ENCODE peak calls at places on chromosome 1, in nine cellular contexts. One of them, this sample, is unnamed.

GRCh38 chr1:11934295-11935039 is at the start of gene PLOD1:
- DNase-seq in cardiac fibroblast: peak
- DNase-seq in neural progenitor cell: peak
- DNase-seq in adrenal gland: peak
- DNase-seq in HFF-Myc: no peak
- DNase-seq in NB4: peak
- DNase-seq in A549: peak
- DNase-seq in osteoblast: peak
- DNase-seq in epithelial cell of esophagus: peak
- DNase-seq in this sample: peak

GRCh38 chr1:184492543-184492942 is 105.7 kb downstream of the C1orf21 start:
- DNase-seq in cardiac fibroblast: no peak
- DNase-seq in neural progenitor cell: no peak
- DNase-seq in adrenal gland: no peak
- DNase-seq in HFF-Myc: no peak
- DNase-seq in NB4: no peak
- DNase-seq in A549: no peak
- DNase-seq in osteoblast: no peak
- DNase-seq in epithelial cell of esophagus: no peak
- DNase-seq in this sample: no peak

GRCh38 chr1:8789314-8790214 is 27.9 kb downstream of the RERE start:
- DNase-seq in cardiac fibroblast: no peak
- DNase-seq in neural progenitor cell: peak
- DNase-seq in adrenal gland: no peak
- DNase-seq in HFF-Myc: no peak
- DNase-seq in NB4: no peak
- DNase-seq in A549: no peak
- DNase-seq in osteoblast: no peak
- DNase-seq in epithelial cell of esophagus: peak
- DNase-seq in this sample: no peak

GRCh38 chr1:53335661-53336060 is 7.8 kb upstream of the LRP8 start:
- DNase-seq in cardiac fibroblast: no peak
- DNase-seq in neural progenitor cell: no peak
- DNase-seq in adrenal gland: no peak
- DNase-seq in HFF-Myc: no peak
- DNase-seq in NB4: no peak
- DNase-seq in A549: no peak
- DNase-seq in osteoblast: no peak
- DNase-seq in epithelial cell of esophagus: no peak
- DNase-seq in this sample: no peak

GRCh38 chr1:67577646-67578045 is 107.4 kb upstream of the GADD45A start:
- DNase-seq in cardiac fibroblast: no peak
- DNase-seq in neural progenitor cell: no peak
- DNase-seq in adrenal gland: no peak
- DNase-seq in HFF-Myc: no peak
- DNase-seq in NB4: no peak
- DNase-seq in A549: no peak
- DNase-seq in osteoblast: no peak
- DNase-seq in epithelial cell of esophagus: no peak
- DNase-seq in this sample: no peak

GRCh38 chr1:41053324-41053723 is 31.8 kb upstream of the SLFNL1 start:
- DNase-seq in cardiac fibroblast: no peak
- DNase-seq in neural progenitor cell: no peak
- DNase-seq in adrenal gland: no peak
- DNase-seq in HFF-Myc: no peak
- DNase-seq in NB4: peak
- DNase-seq in A549: no peak
- DNase-seq in osteoblast: no peak
- DNase-seq in epithelial cell of esophagus: no peak
- DNase-seq in this sample: no peak

GRCh38 chr1:93938461-93939145 is 29.4 kb upstream of the GCLM start:
- DNase-seq in cardiac fibroblast: no peak
- DNase-seq in neural progenitor cell: no peak
- DNase-seq in adrenal gland: no peak
- DNase-seq in HFF-Myc: no peak
- DNase-seq in NB4: no peak
- DNase-seq in A549: no peak
- DNase-seq in osteoblast: no peak
- DNase-seq in epithelial cell of esophagus: peak
- DNase-seq in this sample: no peak

GRCh38 chr1:11977625-11978024 is 2.6 kb upstream of the MFN2 start:
- DNase-seq in cardiac fibroblast: no peak
- DNase-seq in neural progenitor cell: no peak
- DNase-seq in adrenal gland: no peak
- DNase-seq in HFF-Myc: peak
- DNase-seq in NB4: no peak
- DNase-seq in A549: no peak
- DNase-seq in osteoblast: peak
- DNase-seq in epithelial cell of esophagus: no peak
- DNase-seq in this sample: no peak

GRCh38 chr1:174939771-174940545 is 59.8 kb upstream of the CACYBP start:
- DNase-seq in cardiac fibroblast: no peak
- DNase-seq in neural progenitor cell: no peak
- DNase-seq in adrenal gland: no peak
- DNase-seq in HFF-Myc: no peak
- DNase-seq in NB4: no peak
- DNase-seq in A549: no peak
- DNase-seq in osteoblast: no peak
- DNase-seq in epithelial cell of esophagus: no peak
- DNase-seq in this sample: no peak

GRCh38 chr1:224703702-224704408 is 87.7 kb downstream of the CNIH3 start:
- DNase-seq in cardiac fibroblast: no peak
- DNase-seq in neural progenitor cell: no peak
- DNase-seq in adrenal gland: no peak
- DNase-seq in HFF-Myc: no peak
- DNase-seq in NB4: peak
- DNase-seq in A549: no peak
- DNase-seq in osteoblast: no peak
- DNase-seq in epithelial cell of esophagus: peak
- DNase-seq in this sample: no peak

GRCh38 chr1:206575894-206576737 is 36.1 kb downstream of the EIF2D start:
- DNase-seq in cardiac fibroblast: peak
- DNase-seq in neural progenitor cell: no peak
- DNase-seq in adrenal gland: no peak
- DNase-seq in HFF-Myc: no peak
- DNase-seq in NB4: no peak
- DNase-seq in A549: no peak
- DNase-seq in osteoblast: no peak
- DNase-seq in epithelial cell of esophagus: no peak
- DNase-seq in this sample: no peak

GRCh38 chr1:206823725-206824124 is 41.7 kb upstream of the IL20 start:
- DNase-seq in cardiac fibroblast: peak
- DNase-seq in neural progenitor cell: no peak
- DNase-seq in adrenal gland: no peak
- DNase-seq in HFF-Myc: no peak
- DNase-seq in NB4: no peak
- DNase-seq in A549: no peak
- DNase-seq in osteoblast: no peak
- DNase-seq in epithelial cell of esophagus: no peak
- DNase-seq in this sample: no peak

GRCh38 chr1:223180803-223181321 is 37.8 kb upstream of the TLR5 start:
- DNase-seq in cardiac fibroblast: peak
- DNase-seq in neural progenitor cell: no peak
- DNase-seq in adrenal gland: peak
- DNase-seq in HFF-Myc: no peak
- DNase-seq in NB4: peak
- DNase-seq in A549: no peak
- DNase-seq in osteoblast: no peak
- DNase-seq in epithelial cell of esophagus: peak
- DNase-seq in this sample: no peak

DNA sequence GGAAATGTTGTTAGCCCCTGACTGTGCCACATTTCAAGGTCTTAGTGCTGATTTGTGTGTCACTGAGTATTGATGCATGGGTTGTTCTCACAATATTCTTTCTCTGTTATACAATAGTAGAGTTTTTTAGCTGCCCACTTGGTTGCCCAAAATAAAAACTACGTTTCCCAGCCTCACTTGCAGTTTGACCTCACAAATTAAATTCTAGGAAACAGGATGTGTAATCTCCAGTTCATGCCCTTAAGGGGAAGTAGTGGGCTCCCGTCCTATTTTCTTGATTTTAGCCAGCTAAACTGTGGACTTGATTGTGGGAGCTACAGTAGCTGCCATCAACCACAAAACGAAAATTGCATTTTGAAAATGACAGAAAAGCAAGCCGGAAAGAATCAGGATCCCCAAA is 27.3 kb upstream of the LAMC1 start:
- DNase-seq in cardiac fibroblast: peak
- DNase-seq in neural progenitor cell: no peak
- DNase-seq in adrenal gland: no peak
- DNase-seq in HFF-Myc: no peak
- DNase-seq in NB4: peak
- DNase-seq in A549: no peak
- DNase-seq in osteoblast: no peak
- DNase-seq in epithelial cell of esophagus: no peak
- DNase-seq in this sample: no peak
- H3K4me3 ChIP-seq in cardiac fibroblast: no peak
- H3K4me3 ChIP-seq in neural progenitor cell: no peak
- H3K4me3 ChIP-seq in adrenal gland: no peak
- H3K4me3 ChIP-seq in HFF-Myc: no peak
- H3K4me3 ChIP-seq in NB4: peak
- H3K4me3 ChIP-seq in A549: no peak
- H3K4me3 ChIP-seq in osteoblast: no peak
- H3K4me3 ChIP-seq in epithelial cell of esophagus: no peak
- H3K4me3 ChIP-seq in this sample: no peak

GRCh38 chr1:153362187-153362586 is 4.5 kb downstream of the S100A9 start:
- DNase-seq in cardiac fibroblast: no peak
- DNase-seq in neural progenitor cell: no peak
- DNase-seq in adrenal gland: no peak
- DNase-seq in HFF-Myc: no peak
- DNase-seq in NB4: no peak
- DNase-seq in A549: no peak
- DNase-seq in osteoblast: no peak
- DNase-seq in epithelial cell of esophagus: no peak
- DNase-seq in this sample: no peak

GRCh38 chr1:153363641-153364040 is 6.0 kb downstream of the S100A9 start:
- DNase-seq in cardiac fibroblast: no peak
- DNase-seq in neural progenitor cell: no peak
- DNase-seq in adrenal gland: no peak
- DNase-seq in HFF-Myc: no peak
- DNase-seq in NB4: no peak
- DNase-seq in A549: no peak
- DNase-seq in osteoblast: no peak
- DNase-seq in epithelial cell of esophagus: no peak
- DNase-seq in this sample: no peak

GRCh38 chr1:153365696-153366095 is 8.0 kb downstream of the S100A9 start:
- DNase-seq in cardiac fibroblast: no peak
- DNase-seq in neural progenitor cell: no peak
- DNase-seq in adrenal gland: peak
- DNase-seq in HFF-Myc: no peak
- DNase-seq in NB4: no peak
- DNase-seq in A549: no peak
- DNase-seq in osteoblast: no peak
- DNase-seq in epithelial cell of esophagus: no peak
- DNase-seq in this sample: no peak

GRCh38 chr1:153364766-153365678 is 7.4 kb downstream of the S100A9 start:
- DNase-seq in cardiac fibroblast: no peak
- DNase-seq in neural progenitor cell: no peak
- DNase-seq in adrenal gland: peak
- DNase-seq in HFF-Myc: no peak
- DNase-seq in NB4: peak
- DNase-seq in A549: no peak
- DNase-seq in osteoblast: no peak
- DNase-seq in epithelial cell of esophagus: peak
- DNase-seq in this sample: no peak

DNA sequence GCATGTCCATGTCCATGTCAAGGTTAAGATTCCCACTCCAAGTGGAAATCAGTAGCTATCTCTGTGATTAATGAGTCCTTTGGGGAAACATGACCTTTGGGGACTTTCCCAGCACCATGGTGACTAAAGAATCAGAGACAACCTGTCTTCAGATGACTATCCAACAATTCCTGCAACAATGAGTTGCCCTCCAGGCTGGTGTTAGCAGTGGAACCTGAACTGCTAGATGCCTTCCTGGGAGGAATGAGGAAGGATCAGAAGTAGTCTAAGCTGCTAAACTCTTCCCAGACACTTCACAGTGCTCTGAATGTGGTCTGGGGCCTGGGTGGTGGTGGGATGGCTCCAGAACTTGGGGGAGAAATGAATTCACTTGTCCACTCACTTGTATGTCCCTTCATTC is 6.5 kb downstream of the S100A9 start:
- DNase-seq in cardiac fibroblast: no peak
- DNase-seq in neural progenitor cell: no peak
- DNase-seq in adrenal gland: peak
- DNase-seq in HFF-Myc: no peak
- DNase-seq in NB4: no peak
- DNase-seq in A549: no peak
- DNase-seq in osteoblast: no peak
- DNase-seq in epithelial cell of esophagus: peak
- DNase-seq in this sample: no peak
- H3K4me3 ChIP-seq in cardiac fibroblast: no peak
- H3K4me3 ChIP-seq in neural progenitor cell: no peak
- H3K4me3 ChIP-seq in adrenal gland: no peak
- H3K4me3 ChIP-seq in HFF-Myc: no peak
- H3K4me3 ChIP-seq in NB4: no peak
- H3K4me3 ChIP-seq in A549: no peak
- H3K4me3 ChIP-seq in osteoblast: no peak
- H3K4me3 ChIP-seq in epithelial cell of esophagus: no peak
- H3K4me3 ChIP-seq in this sample: no peak

DNA sequence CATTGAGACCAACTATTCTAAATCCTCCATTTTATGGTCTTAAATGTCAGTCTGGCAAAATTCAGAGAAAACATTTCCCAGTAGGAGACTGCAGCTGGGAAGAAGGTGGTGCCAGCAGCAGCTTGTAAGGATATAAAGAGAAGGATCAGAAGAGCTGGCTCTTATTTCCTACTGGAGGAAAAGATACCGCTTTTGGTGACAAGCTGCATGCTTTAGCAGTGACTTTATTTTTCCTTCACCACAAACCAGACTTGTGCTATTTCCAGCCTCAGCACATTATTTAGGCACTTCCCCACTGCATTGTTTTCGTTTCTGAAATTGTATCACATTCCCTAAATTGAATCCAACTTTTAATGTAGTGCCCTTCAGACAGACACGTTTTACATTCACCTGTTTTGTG is 28.4 kb downstream of the RNF11 start:
- DNase-seq in cardiac fibroblast: peak
- DNase-seq in neural progenitor cell: no peak
- DNase-seq in adrenal gland: no peak
- DNase-seq in HFF-Myc: peak
- DNase-seq in NB4: no peak
- DNase-seq in A549: no peak
- DNase-seq in osteoblast: peak
- DNase-seq in epithelial cell of esophagus: peak
- DNase-seq in this sample: peak
- H3K4me3 ChIP-seq in cardiac fibroblast: no peak
- H3K4me3 ChIP-seq in neural progenitor cell: no peak
- H3K4me3 ChIP-seq in adrenal gland: no peak
- H3K4me3 ChIP-seq in HFF-Myc: no peak
- H3K4me3 ChIP-seq in NB4: no peak
- H3K4me3 ChIP-seq in A549: no peak
- H3K4me3 ChIP-seq in osteoblast: peak
- H3K4me3 ChIP-seq in epithelial cell of esophagus: no peak
- H3K4me3 ChIP-seq in this sample: no peak

DNA sequence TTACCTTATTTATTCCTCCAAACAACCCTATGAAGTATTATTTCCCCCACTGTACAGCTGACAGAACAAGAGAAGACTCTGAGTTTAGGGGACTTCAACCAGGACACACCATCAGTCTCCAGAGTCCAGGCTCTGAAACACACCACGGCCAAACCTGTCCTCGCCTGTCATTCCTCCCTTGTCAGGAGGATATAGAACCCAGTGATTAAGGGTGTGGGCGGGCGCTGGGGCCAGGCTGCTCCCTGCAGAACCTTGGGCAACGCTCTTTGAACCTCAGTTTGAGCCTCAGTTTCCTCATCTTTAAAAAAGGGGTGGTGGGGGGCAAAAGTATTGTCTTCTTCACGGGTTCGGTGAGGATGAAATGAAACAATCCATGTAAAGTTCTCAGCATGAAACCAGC is 9.4 kb upstream of the CEP85 start:
- DNase-seq in cardiac fibroblast: no peak
- DNase-seq in neural progenitor cell: no peak
- DNase-seq in adrenal gland: no peak
- DNase-seq in HFF-Myc: no peak
- DNase-seq in NB4: no peak
- DNase-seq in A549: no peak
- DNase-seq in osteoblast: no peak
- DNase-seq in epithelial cell of esophagus: no peak
- DNase-seq in this sample: no peak
- H3K4me3 ChIP-seq in cardiac fibroblast: no peak
- H3K4me3 ChIP-seq in neural progenitor cell: peak
- H3K4me3 ChIP-seq in adrenal gland: no peak
- H3K4me3 ChIP-seq in HFF-Myc: no peak
- H3K4me3 ChIP-seq in NB4: no peak
- H3K4me3 ChIP-seq in A549: no peak
- H3K4me3 ChIP-seq in osteoblast: no peak
- H3K4me3 ChIP-seq in epithelial cell of esophagus: no peak
- H3K4me3 ChIP-seq in this sample: no peak